ENCODE peak calls at places on chromosomes 6 and 20, in five cellular contexts. One of them, this sample, is unnamed.

GRCh38 chr6:123777554-123777953 is 26.1 kb upstream of the NKAIN2 start:
- DNase-seq in testis: no peak
- DNase-seq in hippocampal formation: peak
- DNase-seq in NAMALWA: peak
- DNase-seq in occipital lobe: no peak
- DNase-seq in this sample: no peak

GRCh38 chr20:64101731-64102621 is 5.4 kb downstream of the NPBWR2 start:
- DNase-seq in testis: peak
- DNase-seq in hippocampal formation: no peak
- DNase-seq in NAMALWA: peak
- DNase-seq in occipital lobe: no peak
- DNase-seq in this sample: no peak

GRCh38 chr20:7926323-7926722 is 13.9 kb downstream of the HAO1 start:
- DNase-seq in testis: no peak
- DNase-seq in hippocampal formation: no peak
- DNase-seq in NAMALWA: no peak
- DNase-seq in occipital lobe: no peak
- DNase-seq in this sample: no peak

GRCh38 chr20:57547250-57547649 is 13.7 kb upstream of the PCK1 start:
- DNase-seq in testis: no peak
- DNase-seq in hippocampal formation: no peak
- DNase-seq in NAMALWA: no peak
- DNase-seq in occipital lobe: no peak
- DNase-seq in this sample: no peak

GRCh38 chr6:169145476-169145875 is 108.2 kb downstream of the THBS2 start:
- DNase-seq in testis: no peak
- DNase-seq in hippocampal formation: no peak
- DNase-seq in NAMALWA: no peak
- DNase-seq in occipital lobe: no peak
- DNase-seq in this sample: no peak

GRCh38 chr20:11982289-11982957 is 64.7 kb downstream of the BTBD3 start:
- DNase-seq in testis: no peak
- DNase-seq in hippocampal formation: no peak
- DNase-seq in NAMALWA: no peak
- DNase-seq in occipital lobe: no peak
- DNase-seq in this sample: no peak

GRCh38 chr6:18763086-18763485 is 375.9 kb downstream of the RNF144B start:
- DNase-seq in testis: no peak
- DNase-seq in hippocampal formation: no peak
- DNase-seq in NAMALWA: no peak
- DNase-seq in occipital lobe: no peak
- DNase-seq in this sample: no peak

GRCh38 chr6:118665011-118665410 is 13.6 kb upstream of the CEP85L start:
- DNase-seq in testis: no peak
- DNase-seq in hippocampal formation: no peak
- DNase-seq in NAMALWA: no peak
- DNase-seq in occipital lobe: no peak
- DNase-seq in this sample: no peak

GRCh38 chr6:162825597-162825996 is 97.8 kb downstream of the PACRG start:
- DNase-seq in testis: no peak
- DNase-seq in hippocampal formation: no peak
- DNase-seq in NAMALWA: no peak
- DNase-seq in occipital lobe: no peak
- DNase-seq in this sample: no peak

GRCh38 chr6:42704937-42705374 is 17.4 kb downstream of the PRPH2 start:
- DNase-seq in testis: no peak
- DNase-seq in hippocampal formation: no peak
- DNase-seq in NAMALWA: no peak
- DNase-seq in occipital lobe: no peak
- DNase-seq in this sample: no peak

This sample was measured in caudate nucleus.